ENCODE peak calls at places on chromosomes 2 and 18, in ten cellular contexts. F is Panc1, Z is activated B cell treated with CpG ODN at 0.5 μM for 24 hours, R is foreskin fibroblast, O is GM20000, A is WTC11, W is right atrium auricular region, C is AG10803, V is left ventricle myocardium inferior, L is A549. B is an unnamed sample.

GRCh38 chr2:7625392-7626138 is 708.4 kb downstream of the RNF144A start:
- DNase-seq in F (no peak), Z (no peak), R (no peak), O (peak; percentile 24), A (no peak), W (no peak), C (no peak), V (no peak), L (no peak), B (no peak)

GRCh38 chr2:200300650-200301314 is 5.7 kb upstream of the SPATS2L start:
- DNase-seq in F (no peak), Z (no peak), R (peak; percentile 74), O (no peak), A (no peak), W (no peak), C (peak; percentile 49), V (peak; percentile 25), L (peak; percentile 15), B (no peak)

GRCh38 chr18:3623769-3624545 is 174.0 kb downstream of the TGIF1 start:
- DNase-seq in F (peak; percentile 95), Z (no peak), R (peak; percentile 95), O (no peak), A (peak; percentile 45), W (peak; percentile 93), C (peak; percentile 99), V (peak; percentile 71), L (peak; percentile 69), B (peak; percentile 90)

GRCh38 chr18:1252936-1253335 is 348.3 kb downstream of the ADCYAP1 start:
- DNase-seq in F (no peak), Z (no peak), R (no peak), O (no peak), A (no peak), W (no peak), C (no peak), V (no peak), L (no peak), B (no peak)

GRCh38 chr2:106885326-106885725 is 641 bp downstream of the ST6GAL2 start:
- DNase-seq in F (no peak), Z (no peak), R (peak; percentile 27), O (no peak), A (no peak), W (no peak), C (no peak), V (no peak), L (peak; percentile 16), B (no peak)

GRCh38 chr2:148604927-148605326 is 39.6 kb upstream of the EPC2 start:
- DNase-seq in F (no peak), Z (no peak), R (no peak), O (no peak), A (no peak), W (no peak), C (no peak), V (no peak), L (no peak), B (no peak)

GRCh38 chr2:192194065-192194865 is 468 bp downstream of the TMEFF2 start:
- DNase-seq in F (no peak), Z (peak; percentile 18), R (peak; percentile 65), O (peak; percentile 26), A (peak; percentile 14), W (peak; percentile 59), C (peak; percentile 7), V (peak; percentile 19), L (peak; percentile 3), B (no peak)

GRCh38 chr2:30255466-30256408 is 24.4 kb downstream of the LBH start:
- DNase-seq in F (no peak), Z (no peak), R (no peak), O (no peak), A (no peak), W (no peak), C (no peak), V (no peak), L (no peak), B (no peak)

GRCh38 chr2:7256377-7256776 is 339.2 kb downstream of the RNF144A start:
- DNase-seq in F (no peak), Z (no peak), R (no peak), O (no peak), A (no peak), W (no peak), C (no peak), V (no peak), L (no peak), B (no peak)

GRCh38 chr2:18413794-18414396 is 146.6 kb downstream of the RDH14 start:
- DNase-seq in F (peak; percentile 81), Z (no peak), R (peak; percentile 90), O (no peak), A (no peak), W (peak; percentile 65), C (peak; percentile 78), V (no peak), L (peak; percentile 63), B (no peak)

GRCh38 chr18:59141294-59142068 is 1.8 kb downstream of the SEC11C start:
- DNase-seq in F (no peak), Z (no peak), R (no peak), O (no peak), A (no peak), W (no peak), C (no peak), V (no peak), L (no peak), B (no peak)

GRCh38 chr2:88451647-88452150 is 794 bp downstream of the FOXI3 start:
- DNase-seq in F (no peak), Z (peak; percentile 30), R (peak; percentile 27), O (no peak), A (peak; percentile 47), W (no peak), C (no peak), V (no peak), L (no peak), B (no peak)

GRCh38 chr2:95073856-95074662 is 47.5 kb downstream of the MRPS5 start:
- DNase-seq in F (no peak), Z (no peak), R (no peak), O (no peak), A (no peak), W (no peak), C (no peak), V (no peak), L (no peak), B (no peak)

GRCh38 chr18:2908166-2908945 is 61.5 kb downstream of the EMILIN2 start:
- DNase-seq in F (no peak), Z (no peak), R (no peak), O (no peak), A (no peak), W (peak; percentile 52), C (no peak), V (no peak), L (no peak), B (no peak)

DNA sequence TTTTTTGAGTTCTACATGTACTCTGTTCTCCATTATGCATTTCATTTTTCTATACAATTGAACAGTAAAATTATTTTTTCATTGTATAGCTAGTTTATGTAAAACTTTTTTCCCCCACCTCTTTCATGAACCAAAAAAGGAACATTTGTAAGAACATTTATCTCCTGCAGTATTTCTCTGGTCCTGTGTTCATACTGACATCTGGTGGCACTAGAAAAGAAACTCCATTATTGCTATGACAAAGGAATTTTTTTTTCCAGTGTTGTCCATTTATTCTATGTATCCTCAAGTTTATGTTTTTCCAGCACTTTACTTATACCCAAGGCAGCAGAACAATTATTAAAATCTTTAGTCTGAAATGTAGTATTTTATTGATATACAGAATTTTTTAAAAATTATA is 27.4 kb upstream of the CHAC2 start:
- DNase-seq in F (no peak), Z (no peak), R (peak; percentile 54), O (no peak), A (no peak), W (no peak), C (peak; percentile 53), V (no peak), L (no peak), B (no peak)
- TF ChIP-seq CTCF in F (peak; percentile 56), Z (no peak), R (no peak), O (peak; percentile 8), A (no peak), W (peak; percentile 52), C (peak; percentile 53), V (peak; percentile 53), L (peak; percentile 75), B (peak; percentile 50)

DNA sequence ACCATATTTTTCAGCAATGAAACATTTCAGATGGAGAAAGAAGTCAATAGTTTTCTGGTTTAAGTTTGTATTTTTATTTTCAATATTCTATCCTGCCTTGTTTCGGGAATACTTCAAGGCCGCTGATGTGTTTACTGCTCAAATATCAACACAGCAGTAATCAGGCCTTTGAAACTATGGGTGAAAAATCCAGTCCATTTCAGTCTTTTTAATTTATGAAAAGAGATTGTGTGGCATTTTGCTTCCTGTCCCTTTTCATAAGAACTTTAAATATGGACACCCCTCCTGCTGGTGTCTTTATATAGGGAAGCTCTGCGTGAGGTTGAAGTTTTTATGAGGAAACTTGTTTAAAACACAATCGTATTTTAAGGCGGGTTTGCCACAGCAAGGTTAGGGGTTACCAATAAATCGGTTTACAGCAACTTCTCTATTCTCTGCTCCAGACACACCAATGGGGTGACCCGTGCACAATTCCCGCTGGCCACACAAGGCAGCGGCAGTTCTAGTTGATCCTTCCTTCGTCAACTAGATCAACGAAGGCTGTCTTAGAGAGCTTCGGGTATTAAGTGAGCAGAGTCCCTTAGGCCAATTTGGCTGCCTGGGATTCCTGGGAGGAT is 1.2 kb upstream of the TANC1 start:
- DNase-seq in F (no peak), Z (no peak), R (no peak), O (no peak), A (no peak), W (no peak), C (no peak), V (peak; percentile 18), L (no peak), B (no peak)
- TF ChIP-seq CTCF in F (no peak), Z (no peak), R (no peak), O (no peak), A (no peak), W (no peak), C (no peak), V (no peak), L (no peak), B (no peak)

GRCh38 chr2:84797271-84797670 is 83.6 kb downstream of the TRABD2A start:
- DNase-seq in F (no peak), Z (no peak), R (no peak), O (no peak), A (no peak), W (no peak), C (no peak), V (no peak), L (no peak), B (no peak)
- TF ChIP-seq CTCF in F (no peak), Z (no peak), R (no peak), O (no peak), A (no peak), W (no peak), C (no peak), V (no peak), L (no peak), B (no peak)

GRCh38 chr2:149650006-149650405 is 62.4 kb upstream of the MMADHC start:
- DNase-seq in F (no peak), Z (no peak), R (peak; percentile 51), O (no peak), A (no peak), W (no peak), C (no peak), V (no peak), L (no peak), B (no peak)

GRCh38 chr2:149651229-149651628 is 63.7 kb upstream of the MMADHC start:
- DNase-seq in F (no peak), Z (no peak), R (no peak), O (no peak), A (no peak), W (no peak), C (no peak), V (no peak), L (no peak), B (no peak)

GRCh38 chr2:149648282-149649030 is 60.9 kb upstream of the MMADHC start:
- DNase-seq in F (peak; percentile 33), Z (no peak), R (peak; percentile 98), O (no peak), A (no peak), W (peak; percentile 81), C (peak; percentile 98), V (no peak), L (peak; percentile 17), B (peak; percentile 87)

GRCh38 chr2:149645391-149645790 is 57.8 kb upstream of the MMADHC start:
- DNase-seq in F (no peak), Z (no peak), R (peak; percentile 88), O (no peak), A (no peak), W (no peak), C (peak; percentile 39), V (no peak), L (no peak), B (no peak)
- TF ChIP-seq CTCF in F (peak; percentile 14), Z (no peak), R (peak; percentile 53), O (no peak), A (no peak), W (no peak), C (peak; percentile 42), V (no peak), L (no peak), B (peak; percentile 23)